ENCODE peak calls at places on chromosomes 2 and 18, in nine cellular contexts. O is pancreas, J is cardiac muscle cell, M is AG09309, Q is fibroblast of lung, B is foreskin keratinocyte, G is BJ, R is uterus, K is coronary artery. A is an unnamed sample.
A peak's percentile ranks its signal among the peaks of the same experiment; 100 is the strongest.

GRCh38 chr2:149438260-149438960 is 108.0 kb downstream of the LYPD6 start:
- DNase-seq in O (no peak), J (no peak), M (no peak), Q (no peak), B (no peak), G (no peak), R (no peak), K (no peak), A (no peak)

GRCh38 chr18:55381277-55381676 is 206.7 kb downstream of the TCF4 start:
- DNase-seq in O (no peak), J (peak; percentile 63), M (peak; percentile 97), Q (peak; percentile 96), B (no peak), G (peak; percentile 61), R (no peak), K (no peak), A (no peak)

GRCh38 chr2:95121495-95122196 is at the start of gene MRPS5:
- DNase-seq in O (peak; percentile 81), J (peak; percentile 76), M (peak; percentile 4), Q (peak; percentile 65), B (peak; percentile 64), G (peak; percentile 7), R (peak; percentile 75), K (peak; percentile 83), A (peak; percentile 95)

GRCh38 chr18:3104190-3105054 is 91.5 kb upstream of the LPIN2 start:
- DNase-seq in O (no peak), J (peak; percentile 62), M (peak; percentile 68), Q (peak; percentile 53), B (peak; percentile 56), G (no peak), R (no peak), K (no peak), A (no peak)

GRCh38 chr18:58057291-58057965 is 13.4 kb downstream of the NEDD4L start:
- DNase-seq in O (no peak), J (no peak), M (no peak), Q (no peak), B (no peak), G (no peak), R (no peak), K (no peak), A (no peak)

GRCh38 chr2:221517362-221518121 is 54.6 kb downstream of the EPHA4 start:
- DNase-seq in O (no peak), J (peak; percentile 28), M (peak; percentile 37), Q (peak; percentile 60), B (no peak), G (peak; percentile 78), R (no peak), K (no peak), A (peak; percentile 34)

GRCh38 chr2:11827547-11827946 is 81.1 kb downstream of the LPIN1 start:
- DNase-seq in O (no peak), J (no peak), M (no peak), Q (no peak), B (no peak), G (no peak), R (no peak), K (no peak), A (peak; percentile 59)

GRCh38 chr2:175742367-175742766 is 259.7 kb downstream of the LNPK start:
- DNase-seq in O (no peak), J (no peak), M (peak; percentile 35), Q (peak; percentile 42), B (peak; percentile 90), G (peak; percentile 12), R (no peak), K (no peak), A (no peak)

GRCh38 chr2:186429095-186429494 is 57.0 kb upstream of the ZC3H15 start:
- DNase-seq in O (no peak), J (no peak), M (peak; percentile 5), Q (peak; percentile 11), B (peak; percentile 17), G (no peak), R (no peak), K (no peak), A (no peak)

GRCh38 chr2:165758276-165758675 is 35.8 kb downstream of the GALNT3 start:
- DNase-seq in O (no peak), J (no peak), M (no peak), Q (no peak), B (no peak), G (no peak), R (no peak), K (no peak), A (no peak)

GRCh38 chr2:46979611-46980010 is 64.0 kb upstream of the MCFD2 start:
- DNase-seq in O (no peak), J (no peak), M (no peak), Q (no peak), B (no peak), G (no peak), R (no peak), K (no peak), A (peak; percentile 42)

GRCh38 chr2:217223222-217223930 is 363.5 kb upstream of the TNP1 start:
- DNase-seq in O (no peak), J (peak; percentile 90), M (peak; percentile 57), Q (peak; percentile 98), B (peak; percentile 93), G (peak; percentile 65), R (no peak), K (no peak), A (peak; percentile 53)

GRCh38 chr18:77201508-77201907 is 48.1 kb upstream of the GALR1 start:
- DNase-seq in O (no peak), J (no peak), M (no peak), Q (peak; percentile 18), B (peak; percentile 50), G (no peak), R (no peak), K (no peak), A (no peak)

GRCh38 chr18:77198663-77199062 is 51.0 kb upstream of the GALR1 start:
- DNase-seq in O (no peak), J (no peak), M (no peak), Q (no peak), B (no peak), G (no peak), R (no peak), K (no peak), A (no peak)

GRCh38 chr18:77199707-77200106 is 49.9 kb upstream of the GALR1 start:
- DNase-seq in O (no peak), J (no peak), M (no peak), Q (no peak), B (no peak), G (no peak), R (no peak), K (no peak), A (no peak)

GRCh38 chr18:77191241-77191751 is 58.4 kb upstream of the GALR1 start:
- DNase-seq in O (no peak), J (peak; percentile 56), M (no peak), Q (peak; percentile 84), B (peak; percentile 36), G (no peak), R (no peak), K (no peak), A (no peak)

GRCh38 chr18:77197073-77197472 is 52.6 kb upstream of the GALR1 start:
- DNase-seq in O (no peak), J (no peak), M (no peak), Q (no peak), B (no peak), G (no peak), R (no peak), K (no peak), A (no peak)
- TF ChIP-seq CTCF in O (no peak), J (peak; percentile 18), M (peak; percentile 28), Q (no peak), B (peak; percentile 43), G (peak; percentile 23), R (no peak), K (no peak), A (no peak)

GRCh38 chr18:10086458-10086857 is 172.6 kb downstream of the VAPA start:
- DNase-seq in O (peak; percentile 24), J (no peak), M (no peak), Q (no peak), B (no peak), G (no peak), R (no peak), K (no peak), A (no peak)
- TF ChIP-seq CTCF in O (no peak), J (no peak), M (no peak), Q (no peak), B (no peak), G (no peak), R (no peak), K (no peak), A (no peak)

GRCh38 chr2:13574831-13575230 is 858.1 kb downstream of the TRIB2 start:
- DNase-seq in O (no peak), J (no peak), M (no peak), Q (no peak), B (no peak), G (no peak), R (no peak), K (no peak), A (no peak)

GRCh38 chr2:13581471-13581870 is 864.7 kb downstream of the TRIB2 start:
- DNase-seq in O (no peak), J (no peak), M (no peak), Q (no peak), B (no peak), G (no peak), R (no peak), K (no peak), A (no peak)

GRCh38 chr2:13576634-13577033 is 859.9 kb downstream of the TRIB2 start:
- DNase-seq in O (no peak), J (no peak), M (no peak), Q (no peak), B (no peak), G (no peak), R (no peak), K (no peak), A (no peak)

GRCh38 chr2:13583609-13584008 is 866.9 kb downstream of the TRIB2 start:
- DNase-seq in O (no peak), J (no peak), M (no peak), Q (peak; percentile 10), B (no peak), G (no peak), R (no peak), K (no peak), A (no peak)

DNA sequence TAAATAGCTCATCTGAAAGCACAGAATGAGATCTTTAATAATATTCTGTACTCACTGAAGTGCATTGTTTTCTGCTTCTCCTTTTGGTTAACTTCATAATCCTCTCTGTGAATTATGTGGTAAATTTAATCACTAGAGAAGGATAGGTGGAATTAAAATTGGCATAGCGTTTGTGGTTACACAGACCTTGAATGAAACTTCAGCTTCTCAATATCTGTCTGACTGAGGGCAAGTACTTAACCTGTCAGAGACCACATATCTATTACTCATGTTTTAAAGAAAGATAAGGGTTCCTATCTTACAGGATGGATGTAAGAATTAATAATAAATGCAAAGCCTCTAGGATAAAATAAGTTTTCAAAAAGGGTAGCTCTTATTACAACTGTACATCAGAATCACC is 861.8 kb downstream of the TRIB2 start:
- DNase-seq in O (no peak), J (no peak), M (no peak), Q (no peak), B (no peak), G (no peak), R (no peak), K (no peak), A (no peak)
- TF ChIP-seq CTCF in O (no peak), J (no peak), M (no peak), Q (no peak), B (no peak), G (no peak), R (no peak), K (no peak), A (no peak)

DNA sequence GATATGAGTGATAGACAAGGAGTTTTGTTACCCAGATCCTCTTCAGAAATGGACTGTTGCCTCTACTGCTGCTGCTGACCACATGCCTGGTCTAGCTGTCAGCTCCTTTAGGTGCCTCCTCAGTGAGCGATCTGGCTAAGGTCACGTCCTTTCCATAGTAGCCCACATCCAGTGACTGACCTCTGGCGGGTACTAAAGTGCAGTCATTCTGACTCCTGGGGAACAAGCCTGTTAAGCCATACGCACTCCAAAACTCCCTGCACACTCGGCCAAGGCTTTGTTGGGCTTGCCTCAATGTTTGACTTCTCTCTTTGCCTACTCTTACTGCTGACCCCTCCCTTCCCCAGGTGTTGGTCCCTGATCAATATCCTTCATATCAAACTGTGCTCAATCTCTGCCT is 685.2 kb downstream of the IRS1 start:
- DNase-seq in O (no peak), J (peak; percentile 47), M (no peak), Q (peak; percentile 63), B (no peak), G (no peak), R (no peak), K (no peak), A (no peak)
- TF ChIP-seq CTCF in O (no peak), J (no peak), M (no peak), Q (peak; percentile 21), B (no peak), G (no peak), R (no peak), K (no peak), A (no peak)

A was measured in GM13976.